ENCODE peak calls at places on chromosomes 12 and 14, in nine cellular contexts. Y, H, T, L, K, D, P, X and O are unnamed samples.

GRCh38 chr12:42792265-42792664 is 202.7 kb upstream of the PRICKLE1 start:
- DNase-seq in Y (no peak), H (no peak), T (no peak), L (no peak), K (no peak), D (no peak), P (no peak), X (no peak), O (no peak)

GRCh38 chr14:62885451-62885850 is 159.8 kb downstream of the KCNH5 start:
- DNase-seq in Y (no peak), H (no peak), T (no peak), L (no peak), K (no peak), D (no peak), P (no peak), X (no peak), O (peak)

GRCh38 chr12:12891646-12892355 is 439 bp downstream of the GPRC5A start:
- DNase-seq in Y (no peak), H (peak), T (no peak), L (no peak), K (no peak), D (peak), P (no peak), X (no peak), O (no peak)

GRCh38 chr12:13101854-13102375 is 1.6 kb downstream of the GSG1 start:
- DNase-seq in Y (no peak), H (peak), T (no peak), L (no peak), K (peak), D (no peak), P (no peak), X (no peak), O (no peak)

GRCh38 chr12:15534870-15535269 is 212.6 kb downstream of the PTPRO start:
- DNase-seq in Y (no peak), H (peak), T (no peak), L (no peak), K (no peak), D (no peak), P (no peak), X (no peak), O (no peak)

GRCh38 chr12:116142936-116143882 is 134.3 kb downstream of the MED13L start:
- DNase-seq in Y (no peak), H (peak), T (no peak), L (no peak), K (peak), D (peak), P (peak), X (no peak), O (no peak)

GRCh38 chr14:38536376-38537038 is 280.6 kb upstream of the CLEC14A start:
- DNase-seq in Y (no peak), H (no peak), T (no peak), L (no peak), K (no peak), D (no peak), P (no peak), X (no peak), O (no peak)

GRCh38 chr12:104605685-104606084 is 148.9 kb downstream of the CHST11 start:
- DNase-seq in Y (no peak), H (peak), T (no peak), L (no peak), K (no peak), D (no peak), P (no peak), X (no peak), O (no peak)

GRCh38 chr12:8609061-8609570 is 3.5 kb downstream of the AICDA start:
- DNase-seq in Y (no peak), H (peak), T (no peak), L (peak), K (peak), D (peak), P (peak), X (peak), O (peak)

GRCh38 chr14:61927015-61927414 is 164.8 kb downstream of the SNAPC1 start:
- DNase-seq in Y (no peak), H (peak), T (no peak), L (no peak), K (no peak), D (peak), P (no peak), X (no peak), O (no peak)

GRCh38 chr12:6277982-6278438 is 32.5 kb upstream of the PLEKHG6 start:
- DNase-seq in Y (no peak), H (no peak), T (no peak), L (no peak), K (no peak), D (no peak), P (peak), X (no peak), O (no peak)

GRCh38 chr12:101078881-101079280 is 131.2 kb downstream of the SLC5A8 start:
- DNase-seq in Y (no peak), H (no peak), T (no peak), L (no peak), K (no peak), D (no peak), P (no peak), X (no peak), O (no peak)

GRCh38 chr12:75656650-75657049 is 145.2 kb upstream of the KRR1 start:
- DNase-seq in Y (no peak), H (peak), T (no peak), L (no peak), K (no peak), D (peak), P (no peak), X (no peak), O (no peak)

GRCh38 chr14:86086962-86087361 is 557.0 kb downstream of the FLRT2 start:
- DNase-seq in Y (no peak), H (no peak), T (no peak), L (no peak), K (no peak), D (no peak), P (no peak), X (no peak), O (no peak)

GRCh38 chr12:97061164-97061563 is 154.1 kb downstream of the NEDD1 start:
- DNase-seq in Y (no peak), H (no peak), T (no peak), L (no peak), K (no peak), D (no peak), P (no peak), X (no peak), O (no peak)